ENCODE peak calls at places on chromosomes 12 and 14, in four cellular contexts. Z is IMR-90, A is H1, B is H9. M is an unnamed sample.

GRCh38 chr12:622420-622819 is 40.8 kb downstream of the NINJ2 start:
- DNase-seq in A (no peak), B (no peak), Z (no peak), M (no peak)

GRCh38 chr12:30753233-30753632 is 1.5 kb downstream of the CAPRIN2 start:
- DNase-seq in B (peak), Z (peak), A (no peak), M (peak)

GRCh38 chr14:36791402-36791801 is 129.7 kb downstream of the PAX9 start:
- DNase-seq in Z (no peak), B (no peak), A (no peak), M (no peak)

GRCh38 chr14:75715926-75716780 is 55.1 kb downstream of the TTLL5 start:
- DNase-seq in Z (peak), B (no peak), A (no peak), M (peak)

GRCh38 chr12:56996793-56997545 is 9.4 kb downstream of the ZBTB39 start:
- DNase-seq in B (no peak), A (peak), Z (no peak), M (no peak)

GRCh38 chr12:14896477-14897184 is 11.0 kb upstream of the MGP start:
- DNase-seq in A (no peak), B (no peak), Z (peak), M (no peak)

GRCh38 chr12:27552235-27552634 is 28.2 kb downstream of the PPFIBP1 start:
- DNase-seq in A (no peak), Z (no peak), B (no peak), M (no peak)

GRCh38 chr12:47858511-47859266 is 39.0 kb upstream of the HDAC7 start:
- DNase-seq in B (peak), Z (no peak), A (no peak), M (no peak)

GRCh38 chr12:23245186-23245585 is 620.2 kb downstream of the ETNK1 start:
- DNase-seq in B (no peak), A (no peak), Z (no peak), M (no peak)

GRCh38 chr14:37413504-37414003 is 181.5 kb downstream of the FOXA1 start:
- DNase-seq in A (no peak), Z (no peak), B (no peak), M (no peak)

GRCh38 chr14:67757175-67757574 is 55.5 kb downstream of the RDH12 start:
- DNase-seq in Z (no peak), B (no peak), A (no peak), M (no peak)

GRCh38 chr12:44930972-44931600 is 55.0 kb upstream of the NELL2 start:
- DNase-seq in B (no peak), A (no peak), Z (peak), M (peak)

GRCh38 chr12:53567961-53568360 is 58.2 kb downstream of the ATF7 start:
- DNase-seq in Z (peak), A (no peak), B (no peak), M (no peak)

GRCh38 chr14:59427653-59428578 is 37.3 kb downstream of the GPR135 start:
- DNase-seq in A (no peak), B (no peak), Z (no peak), M (no peak)
- H3K9ac ChIP-seq in A (no peak), B (no peak), Z (no peak), M (no peak)

DNA sequence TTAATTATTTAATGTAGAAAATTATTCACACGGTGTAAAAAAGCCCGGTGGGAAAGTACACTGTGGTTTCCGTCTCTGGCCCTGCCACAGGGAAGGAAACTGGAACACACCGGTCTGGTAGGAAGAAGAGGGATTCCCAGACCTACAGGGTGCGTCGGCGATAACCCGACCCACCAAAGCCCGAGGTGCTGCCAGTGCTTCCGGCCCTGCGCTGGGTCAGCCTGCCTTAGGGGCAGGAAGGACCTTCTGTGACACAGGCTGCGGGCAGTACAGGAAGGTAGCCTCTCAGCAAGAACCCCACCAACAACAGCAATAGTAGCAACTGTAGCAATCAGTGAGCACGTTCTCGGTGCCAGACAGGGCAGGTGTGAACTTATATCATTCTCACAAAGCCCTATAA is 169.5 kb upstream of the FKBP4 start:
- DNase-seq in Z (no peak), A (no peak), B (peak), M (peak)
- H3K23ac ChIP-seq in Z (no peak), A (no peak), B (no peak), M (no peak)

DNA sequence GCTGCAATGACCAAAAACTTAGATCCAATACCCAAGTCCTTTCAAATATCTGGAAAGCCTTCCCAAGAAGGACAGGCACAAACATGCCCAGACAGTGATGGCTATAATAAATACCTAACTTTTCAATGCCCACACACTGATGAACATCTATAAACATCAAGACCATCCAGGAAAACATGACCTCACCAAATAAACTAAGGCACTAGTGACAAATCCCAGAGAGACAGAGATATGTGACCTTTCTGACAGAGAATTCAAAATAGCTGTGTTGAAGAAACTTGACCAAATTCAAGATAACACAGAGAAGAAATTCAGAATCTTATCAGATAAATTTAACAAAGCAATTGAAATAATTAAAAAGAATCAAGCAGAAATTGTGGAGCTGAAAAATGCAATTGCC is 38.7 kb upstream of the INSM2 start:
- DNase-seq in B (no peak), Z (no peak), A (no peak), M (no peak)
- H3K56ac ChIP-seq in B (no peak), Z (no peak), A (no peak), M (no peak)

GRCh38 chr12:96327346-96327745 is 72.9 kb downstream of the CDK17 start:
- DNase-seq in B (no peak), A (no peak), Z (no peak), M (no peak)
- H3K9ac ChIP-seq in B (no peak), A (no peak), Z (no peak), M (no peak)

DNA sequence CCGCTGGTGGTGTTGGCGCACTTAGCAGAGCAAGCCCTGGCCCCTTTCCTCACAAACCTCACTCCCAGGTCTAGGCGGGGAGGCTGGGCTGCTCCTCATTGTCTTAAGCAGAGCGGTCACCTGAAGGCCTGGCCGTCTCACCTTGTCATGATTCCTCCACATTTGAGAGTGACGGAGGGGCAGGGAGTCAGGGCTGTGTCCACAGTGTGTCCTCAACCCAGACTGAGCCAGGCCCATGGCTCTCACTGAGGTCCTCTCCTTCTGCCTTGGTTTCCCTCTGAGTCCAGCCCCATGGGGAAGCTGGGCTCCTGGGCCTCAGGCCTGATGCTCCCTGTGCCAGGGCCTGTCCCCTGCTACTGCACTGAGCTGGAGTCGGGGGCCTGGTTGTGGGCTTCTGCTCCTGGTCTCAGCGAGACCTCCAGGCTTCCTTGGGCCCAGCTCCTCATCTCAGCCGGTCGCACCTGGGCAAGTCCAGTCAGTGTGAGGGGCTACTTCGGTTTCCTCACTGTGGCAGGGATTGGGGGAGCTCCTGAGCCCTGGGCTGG is 44.9 kb downstream of the KRT80 start:
- DNase-seq in A (no peak), Z (no peak), B (peak), M (no peak)
- H3K23ac ChIP-seq in A (no peak), Z (peak), B (no peak), M (no peak)

DNA sequence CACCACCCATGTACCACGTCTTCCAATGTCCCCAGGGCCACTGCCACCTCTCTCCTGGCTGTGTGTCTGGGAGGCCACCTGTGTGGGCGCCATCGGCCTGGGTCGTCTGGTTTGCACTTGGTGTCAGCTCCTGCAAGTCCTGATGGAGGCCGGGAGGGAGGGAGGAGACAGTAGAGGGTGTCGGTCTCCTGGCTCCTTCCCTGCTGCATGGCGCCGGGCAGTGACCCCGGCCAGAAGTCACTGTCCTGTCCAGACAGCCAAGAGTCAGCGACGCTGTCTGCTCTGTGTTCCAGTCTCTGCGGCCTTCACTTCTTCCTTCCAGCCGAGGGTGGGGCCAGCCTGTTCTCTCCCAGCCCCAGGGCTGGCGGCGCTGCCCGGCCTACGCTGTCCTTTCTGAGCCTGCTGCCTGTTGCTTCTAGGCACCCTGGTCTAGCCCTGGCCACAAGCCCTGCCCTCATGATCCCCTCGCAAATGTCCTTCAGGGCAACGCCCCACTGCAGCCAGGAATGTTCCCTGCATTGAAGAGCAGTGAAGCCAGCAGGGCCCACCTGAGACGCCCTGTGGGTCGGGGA is 13.0 kb upstream of the LBHD2 start:
- DNase-seq in B (no peak), A (no peak), Z (no peak), M (no peak)
- H3K56ac ChIP-seq in B (no peak), A (no peak), Z (no peak), M (no peak)

GRCh38 chr14:96206461-96206860 is 1.8 kb downstream of the BDKRB2 start:
- DNase-seq in Z (no peak), B (no peak), A (no peak), M (no peak)
- H3K9ac ChIP-seq in Z (peak), B (no peak), A (no peak), M (no peak)

GRCh38 chr14:105201928-105202513 is 20.9 kb upstream of the NUDT14 start:
- DNase-seq in Z (no peak), B (no peak), A (no peak), M (no peak)

GRCh38 chr14:105201156-105201927 is 20.2 kb upstream of the NUDT14 start:
- DNase-seq in B (no peak), A (peak), Z (no peak), M (no peak)

GRCh38 chr14:105203701-105204100 is 22.6 kb upstream of the NUDT14 start:
- DNase-seq in B (no peak), A (no peak), Z (no peak), M (no peak)

GRCh38 chr14:105204206-105204930 is 23.3 kb upstream of the NUDT14 start:
- DNase-seq in B (no peak), Z (no peak), A (no peak), M (no peak)

DNA sequence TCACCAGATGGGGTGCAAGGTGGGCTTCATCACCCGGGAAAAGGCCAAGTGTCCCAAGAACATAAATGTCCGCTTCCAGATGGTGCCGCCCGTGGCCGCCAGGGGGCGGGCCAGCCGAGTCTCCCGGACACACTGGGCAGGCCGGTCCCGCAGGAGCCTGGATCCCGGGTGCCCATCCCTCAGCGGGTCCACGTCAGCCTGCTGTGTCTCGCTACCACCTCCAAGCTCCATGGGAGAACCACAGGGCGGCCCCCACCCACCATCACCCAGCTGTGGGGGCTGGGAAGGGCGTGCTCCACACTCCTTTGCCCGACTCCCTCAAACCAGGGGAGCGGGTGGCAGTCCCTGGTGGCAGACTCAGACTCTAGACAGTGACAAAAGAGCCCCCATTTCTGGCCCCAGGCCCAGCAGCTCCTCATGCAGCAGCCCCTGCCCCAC is 22.0 kb upstream of the NUDT14 start:
- DNase-seq in Z (peak), A (peak), B (peak), M (peak)
- H3K23ac ChIP-seq in Z (no peak), A (no peak), B (no peak), M (no peak)